ENCODE peak calls at places on chromosomes 12 and 14, in seven cellular contexts. Y is neural crest cell, I is choroid plexus epithelial cell, K is DMS153, P is iPS-NIHi11, U is fibroblast of pulmonary artery, O is upper lobe of right lung. A is an unnamed sample.

GRCh38 chr14:85856430-85856829 is 326.5 kb downstream of the FLRT2 start:
- DNase-seq in Y (no peak), I (peak), K (no peak), P (no peak), U (no peak), O (no peak), A (no peak)

GRCh38 chr14:104239866-104240301 is 101.5 kb downstream of the KIF26A start:
- DNase-seq in Y (no peak), I (no peak), K (no peak), P (no peak), U (no peak), O (no peak), A (no peak)

GRCh38 chr12:6214633-6215032 is 14.4 kb downstream of the CD9 start:
- DNase-seq in Y (no peak), I (no peak), K (no peak), P (no peak), U (no peak), O (no peak), A (no peak)

GRCh38 chr12:100484178-100484886 is 10.7 kb downstream of the NR1H4 start:
- DNase-seq in Y (no peak), I (peak), K (no peak), P (no peak), U (peak), O (no peak), A (no peak)

GRCh38 chr12:117875652-117876491 is 92.9 kb downstream of the KSR2 start:
- DNase-seq in Y (peak), I (peak), K (peak), P (peak), U (peak), O (no peak), A (no peak)

GRCh38 chr12:6923003-6923732 is 4.6 kb upstream of the ATN1 start:
- DNase-seq in Y (no peak), I (no peak), K (no peak), P (no peak), U (no peak), O (no peak), A (no peak)

GRCh38 chr12:57300961-57301584 is 50.1 kb upstream of the STAC3 start:
- DNase-seq in Y (no peak), I (no peak), K (no peak), P (no peak), U (no peak), O (no peak), A (no peak)

GRCh38 chr14:75280448-75280830 is 1.8 kb downstream of the FOS start:
- DNase-seq in Y (no peak), I (peak), K (no peak), P (no peak), U (no peak), O (peak), A (no peak)

GRCh38 chr12:74722709-74723108 is 185.1 kb downstream of the ATXN7L3B start:
- DNase-seq in Y (no peak), I (peak), K (no peak), P (no peak), U (peak), O (no peak), A (no peak)

GRCh38 chr14:77491056-77491455 is 7.6 kb downstream of the ISM2 start:
- DNase-seq in Y (no peak), I (no peak), K (no peak), P (no peak), U (no peak), O (peak), A (no peak)

GRCh38 chr12:105409881-105410471 is 79.5 kb downstream of the C12orf75 start:
- DNase-seq in Y (no peak), I (peak), K (peak), P (no peak), U (peak), O (no peak), A (no peak)

GRCh38 chr14:106318700-106319099 is 792.3 kb downstream of the TMEM121 start:
- DNase-seq in Y (no peak), I (no peak), K (no peak), P (no peak), U (no peak), O (no peak), A (no peak)

GRCh38 chr12:24898606-24899005 is 50.3 kb downstream of the BCAT1 start:
- DNase-seq in Y (no peak), I (peak), K (no peak), P (no peak), U (peak), O (no peak), A (no peak)

GRCh38 chr14:56168007-56168616 is 49.9 kb downstream of the PELI2 start:
- DNase-seq in Y (no peak), I (no peak), K (no peak), P (no peak), U (no peak), O (no peak), A (no peak)